ENCODE peak calls at places on chromosomes 5 and 9, in six cellular contexts. B is sigmoid colon, I is H1, F is upper lobe of left lung, A is ovary, U is A549. C is an unnamed sample.

GRCh38 chr9:6239694-6240093 is 24.1 kb downstream of the IL33 start:
- DNase-seq in A (no peak), B (no peak), U (no peak), F (no peak), I (no peak), C (no peak)

GRCh38 chr5:28779161-28779754 is 1740.9 kb upstream of the CDH9 start:
- DNase-seq in U (peak), B (no peak), I (no peak), F (no peak), A (no peak), C (no peak)

GRCh38 chr9:33159760-33160127 is 7.4 kb downstream of the B4GALT1 start:
- DNase-seq in F (peak), A (no peak), U (no peak), I (no peak), B (no peak), C (peak)

GRCh38 chr5:160438316-160439204 is 16.9 kb downstream of the PTTG1 start:
- DNase-seq in B (no peak), A (no peak), U (peak), I (peak), F (peak), C (peak)

GRCh38 chr9:95429096-95429495 is 87.7 kb downstream of the PTCH1 start:
- DNase-seq in F (no peak), A (no peak), U (no peak), B (no peak), I (no peak), C (no peak)

GRCh38 chr5:7794301-7794700 is 56.6 kb downstream of the CFAP90 start:
- DNase-seq in B (no peak), F (no peak), U (no peak), I (no peak), A (no peak), C (no peak)

GRCh38 chr5:31443572-31443971 is 88.3 kb downstream of the DROSHA start:
- DNase-seq in F (no peak), U (no peak), B (no peak), I (no peak), A (no peak), C (no peak)

GRCh38 chr9:34592895-34593601 is 3.5 kb upstream of the CNTFR start:
- DNase-seq in I (no peak), F (peak), B (peak), A (peak), U (no peak), C (peak)

GRCh38 chr5:144209421-144209820 is 38.7 kb downstream of the KCTD16 start:
- DNase-seq in U (no peak), I (no peak), A (no peak), F (no peak), B (no peak), C (no peak)

GRCh38 chr5:132557425-132557805 is 638 bp downstream of the RAD50 start:
- DNase-seq in U (peak), B (peak), I (no peak), F (peak), A (peak), C (peak)

GRCh38 chr5:123444016-123444415 is 20.8 kb upstream of the CEP120 start:
- DNase-seq in B (no peak), A (no peak), U (no peak), I (no peak), F (no peak), C (no peak)

GRCh38 chr9:22463205-22463604 is 16.6 kb downstream of the DMRTA1 start:
- DNase-seq in A (no peak), I (no peak), U (no peak), B (no peak), F (no peak), C (no peak)

GRCh38 chr5:16666861-16667481 is 50.2 kb upstream of the RETREG1 start:
- DNase-seq in F (no peak), B (no peak), A (no peak), I (no peak), U (no peak), C (peak)

GRCh38 chr9:105693435-105694275 is 686 bp upstream of the TMEM38B start:
- DNase-seq in A (no peak), U (peak), F (no peak), I (no peak), B (no peak), C (no peak)

GRCh38 chr9:124256517-124257069 is 1.2 kb upstream of the NEK6 start:
- DNase-seq in A (no peak), F (no peak), U (no peak), B (peak), I (no peak), C (peak)
- TF ChIP-seq EP300 in A (no peak), F (no peak), U (no peak), B (no peak), I (no peak), C (no peak)

GRCh38 chr9:91546574-91546973 is 122.9 kb upstream of the NFIL3 start:
- DNase-seq in I (no peak), B (no peak), F (no peak), U (no peak), A (no peak), C (no peak)
- TF ChIP-seq CTCF in I (no peak), B (no peak), F (no peak), U (no peak), A (no peak), C (no peak)

GRCh38 chr5:59328801-59329296 is 564.7 kb downstream of the PDE4D start:
- DNase-seq in F (no peak), B (no peak), I (no peak), A (no peak), U (peak), C (no peak)

GRCh38 chr5:59332236-59332973 is 561.1 kb downstream of the PDE4D start:
- DNase-seq in B (no peak), A (no peak), F (no peak), I (no peak), U (no peak), C (no peak)

GRCh38 chr5:59335544-59335943 is 558.0 kb downstream of the PDE4D start:
- DNase-seq in F (no peak), B (no peak), I (no peak), U (no peak), A (no peak), C (no peak)

GRCh38 chr5:59326551-59326950 is 567.0 kb downstream of the PDE4D start:
- DNase-seq in B (no peak), I (no peak), U (no peak), A (no peak), F (no peak), C (no peak)

DNA sequence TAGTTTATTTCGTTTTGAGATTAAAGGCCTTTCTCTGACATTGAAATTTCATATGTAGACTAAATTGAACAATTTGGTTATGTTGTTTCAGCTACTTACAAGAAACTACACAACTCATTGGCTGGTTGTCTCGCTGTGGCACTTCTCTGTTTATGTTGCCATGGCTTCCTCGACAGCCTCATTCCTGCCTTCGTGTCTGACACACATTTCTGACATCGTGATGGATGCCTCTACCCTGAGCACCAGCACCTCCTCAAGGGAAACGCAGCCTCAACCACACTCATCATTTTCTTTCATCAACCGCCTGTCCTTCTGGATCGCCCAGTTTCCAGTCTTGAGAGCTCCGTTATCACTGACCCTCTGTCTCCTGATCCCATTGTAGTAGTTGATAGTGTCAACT is 562.8 kb downstream of the PDE4D start:
- DNase-seq in I (no peak), B (no peak), U (no peak), F (no peak), A (no peak), C (no peak)
- TF ChIP-seq EP300 in I (no peak), B (no peak), U (no peak), F (no peak), A (no peak), C (no peak)

GRCh38 chr5:93595420-93596136 is 12.6 kb downstream of the NR2F1 start:
- DNase-seq in B (no peak), F (no peak), A (no peak), U (no peak), I (no peak), C (no peak)

GRCh38 chr5:93591323-93591945 is 8.4 kb downstream of the NR2F1 start:
- DNase-seq in I (no peak), B (no peak), A (no peak), U (no peak), F (no peak), C (no peak)

GRCh38 chr5:93594591-93595419 is 11.8 kb downstream of the NR2F1 start:
- DNase-seq in U (no peak), F (no peak), A (peak), I (no peak), B (no peak), C (no peak)

GRCh38 chr5:93592866-93593265 is 9.8 kb downstream of the NR2F1 start:
- DNase-seq in I (no peak), U (no peak), F (no peak), B (no peak), A (no peak), C (no peak)

GRCh38 chr5:93593476-93594060 is 10.5 kb downstream of the NR2F1 start:
- DNase-seq in F (no peak), U (no peak), B (no peak), I (no peak), A (no peak), C (no peak)
- TF ChIP-seq CTCF in F (no peak), U (no peak), B (no peak), I (no peak), A (no peak), C (no peak)

GRCh38 chr9:90097237-90097636 is 492.4 kb downstream of the GADD45G start:
- DNase-seq in U (no peak), B (no peak), F (no peak), I (no peak), A (no peak), C (no peak)

GRCh38 chr9:90098456-90098855 is 493.6 kb downstream of the GADD45G start:
- DNase-seq in I (no peak), A (no peak), F (no peak), B (no peak), U (no peak), C (no peak)

GRCh38 chr9:90099262-90099982 is 494.6 kb downstream of the GADD45G start:
- DNase-seq in B (no peak), F (no peak), U (no peak), I (no peak), A (no peak), C (no peak)

GRCh38 chr9:90102292-90102901 is 497.6 kb downstream of the GADD45G start:
- DNase-seq in U (peak), B (peak), I (peak), A (peak), F (peak), C (peak)

DNA sequence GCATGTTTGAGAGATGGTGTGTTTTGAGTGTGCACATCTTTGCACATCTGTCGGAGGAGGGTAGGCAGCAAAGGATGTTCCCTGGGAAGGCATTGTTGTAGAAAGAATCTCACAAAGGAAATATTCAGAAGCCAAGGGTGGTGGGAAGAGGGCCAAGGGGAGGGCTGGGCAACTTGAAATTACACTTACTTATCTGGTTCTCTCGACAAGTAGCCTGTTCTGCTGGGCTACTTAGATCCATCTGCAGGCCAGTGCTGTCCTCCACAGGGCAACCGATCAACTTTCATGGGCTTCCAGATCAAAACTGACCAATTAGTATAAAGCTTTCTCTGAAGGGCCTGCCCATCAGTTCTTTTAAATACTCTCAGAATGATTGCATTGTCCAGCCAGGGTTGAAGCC is 495.2 kb downstream of the GADD45G start:
- DNase-seq in F (no peak), A (no peak), B (no peak), U (no peak), I (no peak), C (no peak)
- TF ChIP-seq EP300 in F (no peak), A (no peak), B (no peak), U (no peak), I (no peak), C (no peak)

DNA sequence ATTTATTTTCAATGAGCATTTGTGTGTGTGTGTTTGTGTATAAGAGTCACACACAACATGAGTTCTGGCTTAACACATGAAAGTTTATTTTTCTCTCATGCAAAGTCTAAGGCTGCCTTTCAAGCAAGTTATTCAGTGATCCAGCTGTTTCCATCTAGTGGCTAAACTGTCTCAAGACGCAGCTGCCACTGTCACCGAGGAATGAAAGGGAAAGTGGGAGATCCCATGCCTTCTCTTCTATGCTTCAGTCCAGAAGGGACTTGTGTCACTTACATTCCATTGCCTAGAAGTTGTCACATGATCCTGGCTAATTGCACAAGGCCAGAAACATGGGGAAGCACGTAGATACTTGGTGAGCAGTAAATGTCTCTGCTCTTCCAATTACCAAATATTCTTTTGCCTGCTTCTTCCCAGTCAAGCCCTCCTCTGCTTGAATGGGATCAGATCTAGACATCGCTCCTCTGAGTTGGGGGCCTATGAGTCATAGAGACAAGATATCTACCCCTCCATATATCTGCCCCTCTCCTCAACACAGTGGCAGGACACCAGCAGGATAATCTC is 30.4 kb upstream of the SLIT3 start:
- DNase-seq in F (no peak), I (no peak), A (no peak), B (no peak), U (no peak), C (no peak)
- TF ChIP-seq CTCF in F (no peak), I (no peak), A (no peak), B (no peak), U (no peak), C (no peak)

GRCh38 chr9:28051559-28051958 is 478.3 kb upstream of the C9orf72 start:
- DNase-seq in B (no peak), F (no peak), A (no peak), I (no peak), U (no peak), C (no peak)
- TF ChIP-seq EP300 in B (no peak), F (no peak), A (no peak), I (no peak), U (no peak), C (no peak)